ENCODE peak calls at places on chromosomes 1 and 21, in seven cellular contexts. D is esophagus squamous epithelium, K is neural progenitor cell, U is left lung, G is fibroblast of lung, M is breast epithelium, A is PC-3. S is an unnamed sample.

GRCh38 chr21:15852146-15852545 is 122.4 kb downstream of the USP25 start:
- DNase-seq in U (no peak), M (no peak), A (no peak), K (no peak), G (no peak), D (no peak), S (no peak)

GRCh38 chr1:77120950-77121349 is 98.3 kb downstream of the PIGK start:
- DNase-seq in A (no peak), K (no peak), M (no peak), D (no peak), G (no peak), U (no peak), S (no peak)

GRCh38 chr1:99326215-99326949 is 62.1 kb downstream of the PLPPR4 start:
- DNase-seq in A (peak; percentile 24), K (no peak), D (no peak), M (no peak), G (no peak), U (no peak), S (no peak)

GRCh38 chr1:12272770-12273169 is 42.9 kb downstream of the VPS13D start:
- DNase-seq in A (peak; percentile 16), U (no peak), D (no peak), K (no peak), M (no peak), G (no peak), S (no peak)

GRCh38 chr1:230381049-230381467 is 45.1 kb downstream of the PGBD5 start:
- DNase-seq in D (no peak), A (no peak), G (no peak), U (no peak), K (no peak), M (no peak), S (no peak)

GRCh38 chr1:44775078-44775929 is at the start of gene RPS8:
- DNase-seq in G (peak; percentile 95), K (peak; percentile 98), D (peak; percentile 72), A (peak; percentile 95), U (peak; percentile 93), M (peak; percentile 93), S (peak; percentile 68)

GRCh38 chr1:192573499-192573898 is 2.1 kb upstream of the RGS1 start:
- DNase-seq in M (no peak), K (no peak), G (peak; percentile 74), D (no peak), A (peak; percentile 18), U (no peak), S (no peak)

GRCh38 chr1:66996018-66996682 is 57.8 kb downstream of the SLC35D1 start:
- DNase-seq in U (no peak), M (no peak), G (peak; percentile 83), D (no peak), K (peak; percentile 78), A (peak; percentile 81), S (peak; percentile 42)

GRCh38 chr1:214670098-214670497 is 67.1 kb downstream of the CENPF start:
- DNase-seq in K (no peak), G (peak; percentile 79), M (no peak), A (no peak), U (no peak), D (no peak), S (no peak)

GRCh38 chr1:206107168-206107544 is 10.0 kb downstream of the AVPR1B start:
- DNase-seq in G (no peak), A (no peak), K (no peak), M (no peak), D (no peak), U (no peak), S (no peak)

GRCh38 chr1:58927722-58928085 is 143.9 kb upstream of the JUN start:
- DNase-seq in U (no peak), D (no peak), G (no peak), M (no peak), A (peak; percentile 37), K (no peak), S (no peak)

GRCh38 chr1:234656981-234657651 is 47.1 kb upstream of the IRF2BP2 start:
- DNase-seq in A (peak; percentile 97), M (no peak), G (peak; percentile 92), U (peak; percentile 68), K (no peak), D (no peak), S (no peak)

GRCh38 chr1:29180497-29181412 is 945 bp downstream of the SRSF4 start:
- DNase-seq in D (no peak), U (no peak), A (peak; percentile 33), K (no peak), M (no peak), G (no peak), S (no peak)

GRCh38 chr1:165408518-165408917 is 36.4 kb downstream of the RXRG start:
- DNase-seq in D (no peak), K (peak; percentile 75), M (no peak), G (peak; percentile 26), A (peak; percentile 71), U (no peak), S (no peak)

GRCh38 chr1:17893891-17894631 is 138.9 kb downstream of the ACTL8 start:
- DNase-seq in K (no peak), U (no peak), M (no peak), D (no peak), G (no peak), A (no peak), S (no peak)

DNA sequence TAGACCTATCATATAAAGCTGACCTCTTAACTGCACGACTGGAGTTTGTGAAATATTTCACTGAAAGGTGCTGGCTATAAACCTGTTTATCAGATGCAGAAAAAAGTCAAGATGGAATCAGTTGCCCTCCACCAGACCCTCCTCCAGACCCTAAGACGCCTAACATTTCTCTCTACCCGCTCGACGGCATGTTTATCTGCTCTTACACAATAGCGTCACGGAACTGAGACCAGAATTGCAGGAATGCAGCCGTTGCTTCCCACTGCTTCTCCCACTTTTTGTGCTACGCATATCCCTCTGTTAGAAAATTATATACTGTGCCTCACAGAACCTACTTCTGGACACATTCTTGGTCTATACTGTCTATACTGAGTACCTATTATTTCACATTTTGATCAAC is 28.2 kb upstream of the FAM131C start:
- DNase-seq in U (no peak), M (no peak), A (no peak), G (no peak), K (no peak), D (no peak), S (no peak)
- H3K9me3 ChIP-seq in U (no peaks in the 10 kb centered on the region), M (no peaks in the 10 kb centered on the region), A (no peaks in the 10 kb centered on the region), G (no peaks in the 10 kb centered on the region), K (no peaks in the 10 kb centered on the region), D (peaks cover 5% of the 10 kb centered on the region), S (no peaks in the 10 kb centered on the region)

DNA sequence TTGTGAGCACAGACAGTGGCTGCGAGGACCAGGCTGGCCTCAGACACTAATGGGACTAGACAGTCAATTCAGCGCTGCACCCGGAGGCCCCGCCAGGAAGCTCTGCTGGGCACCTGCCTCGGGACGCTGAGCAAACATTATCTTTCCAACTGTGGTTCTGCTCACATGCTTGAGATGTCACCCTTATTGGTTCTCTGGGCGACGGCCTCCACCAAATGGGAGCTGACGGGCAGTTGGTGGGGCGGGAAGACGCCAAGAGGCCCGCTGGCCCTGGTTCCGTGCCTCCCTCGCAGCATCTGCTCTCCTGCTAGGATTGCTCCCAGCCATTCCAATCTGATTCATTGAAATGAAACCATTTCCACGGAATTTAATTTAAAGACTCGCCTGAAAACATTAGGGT is 512.3 kb downstream of the NPHP4 start:
- DNase-seq in A (no peak), U (no peak), D (no peak), M (no peak), G (no peak), K (no peak), S (no peak)
- H3K9me3 ChIP-seq in A (no peaks in the 10 kb centered on the region), U (no peaks in the 10 kb centered on the region), D (no peaks in the 10 kb centered on the region), M (no peaks in the 10 kb centered on the region), G (no peaks in the 10 kb centered on the region), K (no peaks in the 10 kb centered on the region), S (no peaks in the 10 kb centered on the region)

GRCh38 chr21:44378646-44379581 is 25.5 kb downstream of the TRPM2 start:
- DNase-seq in M (no peak), A (no peak), G (no peak), K (no peak), U (peak; percentile 65), D (no peak), S (no peak)
- H3K9me3 ChIP-seq in M (peaks cover 7% of the 10 kb centered on the region), A (peaks cover 2% of the 10 kb centered on the region), G (no peaks in the 10 kb centered on the region), K (no peaks in the 10 kb centered on the region), U (peaks cover 13% of the 10 kb centered on the region), D (peaks cover under 1% of the 10 kb centered on the region), S (no peaks in the 10 kb centered on the region)

GRCh38 chr1:4696161-4696745 is 41.8 kb downstream of the AJAP1 start:
- DNase-seq in M (no peak), A (no peak), U (peak; percentile 70), D (no peak), K (no peak), G (no peak), S (no peak)
- H3K9me3 ChIP-seq in M (no peaks in the 10 kb centered on the region), A (peaks cover 5% of the 10 kb centered on the region), U (no peaks in the 10 kb centered on the region), D (no peaks in the 10 kb centered on the region), K (no peaks in the 10 kb centered on the region), G (no peaks in the 10 kb centered on the region), S (no peaks in the 10 kb centered on the region)

GRCh38 chr1:20111452-20111851 is 7.9 kb downstream of the PLA2G2D start:
- DNase-seq in A (no peak), U (no peak), K (no peak), D (no peak), G (no peak), M (no peak), S (no peak)
- H3K9me3 ChIP-seq in A (no peaks in the 10 kb centered on the region), U (no peaks in the 10 kb centered on the region), K (no peaks in the 10 kb centered on the region), D (no peaks in the 10 kb centered on the region), G (no peaks in the 10 kb centered on the region), M (no peaks in the 10 kb centered on the region), S (no peaks in the 10 kb centered on the region)

DNA sequence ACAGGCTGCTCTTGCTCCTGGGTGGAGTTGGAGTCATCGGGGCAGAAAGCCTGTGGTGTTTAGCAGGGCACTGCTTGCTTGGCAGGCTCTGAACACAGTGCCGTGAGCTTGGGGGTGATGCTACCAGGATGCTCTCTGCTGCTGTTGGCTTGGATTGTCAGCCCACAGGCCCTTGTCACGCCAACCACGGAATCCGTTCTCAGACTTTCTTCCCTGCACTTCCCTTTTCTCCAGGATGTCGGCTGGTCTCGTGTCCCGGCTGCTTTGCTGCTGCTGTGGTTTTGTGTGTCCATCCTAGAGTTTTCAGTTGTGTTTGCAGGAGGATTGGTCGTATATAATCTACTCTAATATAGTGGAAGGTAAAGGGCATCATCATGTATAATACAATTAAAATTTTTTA is 44.4 kb upstream of the TTC34 start:
- DNase-seq in A (no peak), U (peak; percentile 39), D (no peak), K (no peak), M (no peak), G (no peak), S (no peak)
- H3K9me3 ChIP-seq in A (no peaks in the 10 kb centered on the region), U (peaks cover 8% of the 10 kb centered on the region), D (no peaks in the 10 kb centered on the region), K (peaks cover 27% of the 10 kb centered on the region), M (peaks cover 3% of the 10 kb centered on the region), G (no peaks in the 10 kb centered on the region), S (no peaks in the 10 kb centered on the region)

S was measured in T-helper 17 cell.